ENCODE peak calls at places on chromosomes 3 and 15, in seven cellular contexts. One of them, this sample, is unnamed.

GRCh38 chr3:4674216-4674615 is 181.1 kb downstream of the ITPR1 start:
- DNase-seq in memory B cell: no peak
- DNase-seq in activated CD4-positive, alpha-beta T cell treated with anti-CD3 and anti-CD28 coated beads for 48 hours: no peak
- DNase-seq in GM20000: no peak
- DNase-seq in activated CD8-positive, alpha-beta memory T cell treated with anti-CD3 and anti-CD28 coated beads for 48 hours: no peak
- DNase-seq in NCI-H1417: no peak
- DNase-seq in posterior cingulate gyrus: no peak
- DNase-seq in this sample: no peak

GRCh38 chr15:61227269-61228024 is 1.7 kb downstream of the RORA start:
- DNase-seq in memory B cell: no peak
- DNase-seq in activated CD4-positive, alpha-beta T cell treated with anti-CD3 and anti-CD28 coated beads for 48 hours: no peak
- DNase-seq in GM20000: no peak
- DNase-seq in activated CD8-positive, alpha-beta memory T cell treated with anti-CD3 and anti-CD28 coated beads for 48 hours: no peak
- DNase-seq in NCI-H1417: peak
- DNase-seq in posterior cingulate gyrus: no peak
- DNase-seq in this sample: no peak

GRCh38 chr3:15964605-15965061 is 166.9 kb upstream of the ANKRD28 start:
- DNase-seq in memory B cell: no peak
- DNase-seq in activated CD4-positive, alpha-beta T cell treated with anti-CD3 and anti-CD28 coated beads for 48 hours: no peak
- DNase-seq in GM20000: no peak
- DNase-seq in activated CD8-positive, alpha-beta memory T cell treated with anti-CD3 and anti-CD28 coated beads for 48 hours: no peak
- DNase-seq in NCI-H1417: no peak
- DNase-seq in posterior cingulate gyrus: no peak
- DNase-seq in this sample: no peak

GRCh38 chr3:13268961-13269391 is 151.1 kb downstream of the NUP210 start:
- DNase-seq in memory B cell: no peak
- DNase-seq in activated CD4-positive, alpha-beta T cell treated with anti-CD3 and anti-CD28 coated beads for 48 hours: no peak
- DNase-seq in GM20000: no peak
- DNase-seq in activated CD8-positive, alpha-beta memory T cell treated with anti-CD3 and anti-CD28 coated beads for 48 hours: no peak
- DNase-seq in NCI-H1417: no peak
- DNase-seq in posterior cingulate gyrus: no peak
- DNase-seq in this sample: no peak

GRCh38 chr3:191301017-191301416 is 28.2 kb upstream of the CCDC50 start:
- DNase-seq in memory B cell: no peak
- DNase-seq in activated CD4-positive, alpha-beta T cell treated with anti-CD3 and anti-CD28 coated beads for 48 hours: no peak
- DNase-seq in GM20000: peak
- DNase-seq in activated CD8-positive, alpha-beta memory T cell treated with anti-CD3 and anti-CD28 coated beads for 48 hours: no peak
- DNase-seq in NCI-H1417: no peak
- DNase-seq in posterior cingulate gyrus: no peak
- DNase-seq in this sample: peak

GRCh38 chr15:67303490-67304363 is 49.1 kb downstream of the IQCH start:
- DNase-seq in memory B cell: no peak
- DNase-seq in activated CD4-positive, alpha-beta T cell treated with anti-CD3 and anti-CD28 coated beads for 48 hours: peak
- DNase-seq in GM20000: peak
- DNase-seq in activated CD8-positive, alpha-beta memory T cell treated with anti-CD3 and anti-CD28 coated beads for 48 hours: no peak
- DNase-seq in NCI-H1417: peak
- DNase-seq in posterior cingulate gyrus: no peak
- DNase-seq in this sample: peak

GRCh38 chr3:196163687-196164493 is 47.3 kb downstream of the ZDHHC19 start:
- DNase-seq in memory B cell: no peak
- DNase-seq in activated CD4-positive, alpha-beta T cell treated with anti-CD3 and anti-CD28 coated beads for 48 hours: no peak
- DNase-seq in GM20000: peak
- DNase-seq in activated CD8-positive, alpha-beta memory T cell treated with anti-CD3 and anti-CD28 coated beads for 48 hours: no peak
- DNase-seq in NCI-H1417: no peak
- DNase-seq in posterior cingulate gyrus: no peak
- DNase-seq in this sample: no peak

GRCh38 chr15:59522988-59523461 is 85.0 kb downstream of the FAM81A start:
- DNase-seq in memory B cell: peak
- DNase-seq in activated CD4-positive, alpha-beta T cell treated with anti-CD3 and anti-CD28 coated beads for 48 hours: no peak
- DNase-seq in GM20000: no peak
- DNase-seq in activated CD8-positive, alpha-beta memory T cell treated with anti-CD3 and anti-CD28 coated beads for 48 hours: no peak
- DNase-seq in NCI-H1417: peak
- DNase-seq in posterior cingulate gyrus: no peak
- DNase-seq in this sample: no peak

GRCh38 chr3:15795563-15796308 is 2.0 kb downstream of the ANKRD28 start:
- DNase-seq in memory B cell: no peak
- DNase-seq in activated CD4-positive, alpha-beta T cell treated with anti-CD3 and anti-CD28 coated beads for 48 hours: no peak
- DNase-seq in GM20000: no peak
- DNase-seq in activated CD8-positive, alpha-beta memory T cell treated with anti-CD3 and anti-CD28 coated beads for 48 hours: no peak
- DNase-seq in NCI-H1417: no peak
- DNase-seq in posterior cingulate gyrus: no peak
- DNase-seq in this sample: no peak

GRCh38 chr3:183122257-183122932 is 23.1 kb upstream of the MCCC1 start:
- DNase-seq in memory B cell: no peak
- DNase-seq in activated CD4-positive, alpha-beta T cell treated with anti-CD3 and anti-CD28 coated beads for 48 hours: no peak
- DNase-seq in GM20000: peak
- DNase-seq in activated CD8-positive, alpha-beta memory T cell treated with anti-CD3 and anti-CD28 coated beads for 48 hours: no peak
- DNase-seq in NCI-H1417: peak
- DNase-seq in posterior cingulate gyrus: no peak
- DNase-seq in this sample: no peak

GRCh38 chr3:152524198-152525140 is 255.7 kb downstream of the MBNL1 start:
- DNase-seq in memory B cell: peak
- DNase-seq in activated CD4-positive, alpha-beta T cell treated with anti-CD3 and anti-CD28 coated beads for 48 hours: peak
- DNase-seq in GM20000: peak
- DNase-seq in activated CD8-positive, alpha-beta memory T cell treated with anti-CD3 and anti-CD28 coated beads for 48 hours: no peak
- DNase-seq in NCI-H1417: peak
- DNase-seq in posterior cingulate gyrus: no peak
- DNase-seq in this sample: no peak

GRCh38 chr15:85027033-85027380 is 45.4 kb downstream of the PDE8A start:
- DNase-seq in memory B cell: no peak
- DNase-seq in activated CD4-positive, alpha-beta T cell treated with anti-CD3 and anti-CD28 coated beads for 48 hours: no peak
- DNase-seq in GM20000: no peak
- DNase-seq in activated CD8-positive, alpha-beta memory T cell treated with anti-CD3 and anti-CD28 coated beads for 48 hours: no peak
- DNase-seq in NCI-H1417: no peak
- DNase-seq in posterior cingulate gyrus: no peak
- DNase-seq in this sample: no peak

This sample was measured in GM12864.